ENCODE peak calls at places on chromosomes 2 and 18, in seven cellular contexts. V, D, U, F, S, C and Y are unnamed samples.

GRCh38 chr18:62409821-62410220 is 84.7 kb downstream of the TNFRSF11A start:
- DNase-seq in C (no peak), S (no peak), D (no peak), F (no peak), U (no peak), V (no peak), Y (no peak)

GRCh38 chr2:11553661-11554429 is 20.0 kb downstream of the GREB1 start:
- DNase-seq in S (peak), D (no peak), C (no peak), F (no peak), U (no peak), V (peak), Y (peak)

GRCh38 chr2:10240911-10241610 is 61.6 kb upstream of the HPCAL1 start:
- DNase-seq in V (no peak), D (peak), U (no peak), C (peak), F (no peak), S (no peak), Y (no peak)

GRCh38 chr2:45170976-45171514 is 161.8 kb upstream of the SIX2 start:
- DNase-seq in C (no peak), S (no peak), U (no peak), V (peak), F (peak), D (no peak), Y (no peak)

GRCh38 chr2:206480620-206481019 is 37.3 kb downstream of the ADAM23 start:
- DNase-seq in C (no peak), D (no peak), U (no peak), V (no peak), S (no peak), F (no peak), Y (no peak)

GRCh38 chr2:79936715-79937114 is 367.8 kb downstream of the LRRTM1 start:
- DNase-seq in D (no peak), F (no peak), U (no peak), V (no peak), C (no peak), S (no peak), Y (no peak)

GRCh38 chr2:152228215-152228614 is 52.7 kb upstream of the STAM2 start:
- DNase-seq in S (peak), C (no peak), V (no peak), U (no peak), D (no peak), F (no peak), Y (no peak)

GRCh38 chr18:74496508-74497307 is 545 bp downstream of the CNDP2 start:
- DNase-seq in D (peak), V (peak), F (peak), U (peak), C (peak), S (peak), Y (peak)

GRCh38 chr2:161982548-161982947 is 91.5 kb downstream of the DPP4 start:
- DNase-seq in F (no peak), D (no peak), S (no peak), U (no peak), V (no peak), C (no peak), Y (no peak)

GRCh38 chr2:152511981-152512380 is 177.0 kb downstream of the FMNL2 start:
- DNase-seq in V (no peak), C (no peak), D (no peak), F (no peak), S (no peak), U (no peak), Y (no peak)

GRCh38 chr2:100610381-100610831 is 47.6 kb downstream of the PDCL3 start:
- DNase-seq in V (peak), S (peak), D (peak), U (peak), C (peak), F (peak), Y (peak)

GRCh38 chr2:68740184-68740914 is 5.7 kb downstream of the ARHGAP25 start:
- DNase-seq in V (no peak), U (no peak), D (no peak), S (peak), C (no peak), F (no peak), Y (no peak)

GRCh38 chr2:213148572-213149331 is 2.7 kb downstream of the IKZF2 start:
- DNase-seq in U (no peak), F (no peak), S (no peak), V (no peak), D (no peak), C (no peak), Y (no peak)

GRCh38 chr2:213151437-213152064 is at the start of gene IKZF2:
- DNase-seq in V (peak), C (peak), S (peak), F (peak), U (peak), D (peak), Y (peak)

GRCh38 chr2:213149949-213150314 is 1.5 kb downstream of the IKZF2 start:
- DNase-seq in S (no peak), U (no peak), C (no peak), V (peak), F (no peak), D (no peak), Y (no peak)

GRCh38 chr2:213149332-213149875 is 2.0 kb downstream of the IKZF2 start:
- DNase-seq in D (no peak), U (no peak), S (peak), C (no peak), F (no peak), V (no peak), Y (no peak)

DNA sequence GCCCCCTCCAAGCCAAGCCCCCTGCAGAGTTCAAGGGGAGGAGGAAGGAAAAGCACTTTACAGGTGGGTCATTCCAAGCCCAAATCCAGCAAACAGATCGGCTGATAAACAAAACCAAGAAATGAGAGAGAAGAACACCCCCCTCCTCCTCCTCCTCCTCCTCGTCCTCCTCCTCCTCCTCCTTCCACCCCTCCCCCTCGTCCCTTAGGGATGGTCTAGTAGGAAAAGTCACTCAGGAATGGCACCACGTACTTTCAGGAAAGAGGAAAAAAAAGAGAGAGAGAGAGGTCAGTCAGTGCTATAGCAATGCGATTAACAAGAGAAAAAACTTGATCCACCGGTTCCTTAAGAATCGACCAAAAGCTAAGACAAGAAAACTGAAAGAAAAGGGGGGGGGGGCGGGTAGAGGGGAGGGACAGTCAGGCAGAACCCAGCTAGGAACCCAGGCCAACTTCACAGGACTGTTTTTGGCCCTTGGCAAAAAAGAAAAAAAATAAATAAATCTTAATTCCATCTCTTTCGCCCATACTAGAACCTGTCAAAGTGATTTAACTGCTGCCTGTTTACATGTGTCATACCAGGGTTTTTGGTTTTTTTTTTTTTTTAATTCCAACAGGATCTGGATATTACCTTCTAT is 979 bp downstream of the IKZF2 start:
- DNase-seq in V (peak), C (no peak), S (peak), F (peak), U (no peak), D (no peak), Y (peak)
- H3K27ac ChIP-seq in V (peak), C (peak), S (peak), F (peak), U (no peak), D (peak), Y (peak)

DNA sequence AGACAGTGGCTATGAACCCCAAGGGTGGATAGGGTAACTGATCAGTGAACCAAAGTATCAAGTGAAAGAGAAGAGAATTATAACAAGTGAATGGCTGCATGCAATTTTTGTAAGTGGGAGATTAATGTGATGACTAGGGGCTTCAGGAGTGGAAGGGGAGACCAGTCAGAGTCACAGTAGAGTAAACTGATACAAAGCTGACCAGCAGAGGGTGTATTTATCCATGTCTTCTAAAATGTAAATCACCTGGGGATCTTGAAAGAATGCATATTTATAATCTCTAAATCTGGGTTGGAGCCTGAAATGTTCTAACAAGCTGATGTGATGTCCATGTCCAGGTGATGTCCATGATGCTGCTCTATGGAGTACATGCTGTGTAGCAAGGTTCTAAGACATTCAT is 1351.3 kb upstream of the CHAC2 start:
- DNase-seq in U (no peak), S (peak), F (peak), V (peak), D (no peak), C (no peak), Y (peak)
- TF ChIP-seq CTCF in U (no peak), S (no peak), F (no peak), V (peak), D (no peak), C (no peak), Y (peak)

GRCh38 chr2:24832991-24833671 is 39.9 kb downstream of the CENPO start:
- DNase-seq in S (no peak), V (no peak), D (peak), F (no peak), C (no peak), U (no peak), Y (peak)
- H3K27ac ChIP-seq in S (no peak), V (no peak), D (no peak), F (no peak), C (no peak), U (no peak), Y (peak)

DNA sequence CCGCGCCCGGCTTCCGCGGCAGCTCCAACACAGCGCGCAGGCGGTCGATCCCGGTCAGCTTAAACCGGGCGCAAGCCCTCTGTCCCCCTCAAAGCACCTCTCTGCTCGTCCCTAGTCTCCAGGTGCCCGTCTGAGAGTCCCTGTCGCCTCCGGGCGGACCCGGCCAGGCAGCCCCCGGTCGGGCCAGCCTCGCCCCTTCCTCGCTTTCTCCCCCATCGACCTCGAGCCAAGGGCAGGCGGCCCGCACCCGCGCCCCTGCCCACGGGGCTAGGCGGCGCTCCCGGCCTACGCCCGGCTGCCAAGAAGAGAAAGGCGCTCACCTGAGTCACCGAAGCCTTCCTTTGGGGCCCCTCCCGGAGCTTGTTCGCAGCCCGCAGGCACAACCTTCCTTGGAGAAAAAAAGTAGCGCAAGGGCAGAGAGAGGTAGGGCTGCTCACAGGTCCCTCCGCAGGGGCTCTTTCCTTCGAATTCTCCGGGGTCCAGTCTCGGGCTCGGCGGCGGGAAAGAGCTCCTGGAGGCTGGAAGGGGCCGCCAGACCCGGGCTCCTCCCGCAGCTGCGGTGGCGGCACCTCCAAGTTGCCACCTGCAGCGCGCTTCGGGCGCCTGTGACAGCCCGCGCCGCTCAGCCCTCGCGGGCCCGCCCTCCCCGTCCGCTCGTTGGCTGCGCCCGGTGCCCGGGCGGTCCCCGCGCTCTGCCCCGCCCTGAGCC is 86.4 kb upstream of the EPB41L3 start:
- DNase-seq in U (peak), S (peak), V (peak), D (peak), C (peak), F (peak), Y (peak)
- TF ChIP-seq CTCF in U (no peak), S (no peak), V (no peak), D (peak), C (no peak), F (no peak), Y (no peak)

GRCh38 chr2:237236188-237236587 is 150.5 kb downstream of the COPS8 start:
- DNase-seq in U (no peak), S (peak), C (no peak), F (no peak), V (peak), D (no peak), Y (no peak)
- H3K27ac ChIP-seq in U (no peak), S (peak), C (peak), F (no peak), V (peak), D (no peak), Y (no peak)

GRCh38 chr2:50872543-50872942 is 159.4 kb downstream of the NRXN1 start:
- DNase-seq in F (no peak), C (no peak), U (no peak), D (no peak), V (peak), S (no peak), Y (peak)
- TF ChIP-seq CTCF in F (no peak), C (no peak), U (no peak), D (no peak), V (no peak), S (no peak), Y (peak)

GRCh38 chr18:79520473-79521390 is 125.0 kb downstream of the NFATC1 start:
- DNase-seq in C (no peak), S (no peak), U (no peak), V (no peak), D (no peak), F (no peak), Y (no peak)
- H3K27ac ChIP-seq in C (no peak), S (no peak), U (peak), V (no peak), D (no peak), F (no peak), Y (no peak)

GRCh38 chr18:25351773-25352628 is at the start of gene ZNF521:
- DNase-seq in U (peak), F (peak), D (peak), S (peak), C (peak), V (peak), Y (peak)
- TF ChIP-seq CTCF in U (peak), F (peak), D (peak), S (peak), C (no peak), V (peak), Y (peak)

GRCh38 chr2:70626254-70626990 is 72.8 kb upstream of the TGFA start:
- DNase-seq in U (peak), C (no peak), V (no peak), F (peak), D (no peak), S (no peak), Y (peak)
- H3K27ac ChIP-seq in U (no peak), C (no peak), V (no peak), F (no peak), D (no peak), S (no peak), Y (no peak)

DNA sequence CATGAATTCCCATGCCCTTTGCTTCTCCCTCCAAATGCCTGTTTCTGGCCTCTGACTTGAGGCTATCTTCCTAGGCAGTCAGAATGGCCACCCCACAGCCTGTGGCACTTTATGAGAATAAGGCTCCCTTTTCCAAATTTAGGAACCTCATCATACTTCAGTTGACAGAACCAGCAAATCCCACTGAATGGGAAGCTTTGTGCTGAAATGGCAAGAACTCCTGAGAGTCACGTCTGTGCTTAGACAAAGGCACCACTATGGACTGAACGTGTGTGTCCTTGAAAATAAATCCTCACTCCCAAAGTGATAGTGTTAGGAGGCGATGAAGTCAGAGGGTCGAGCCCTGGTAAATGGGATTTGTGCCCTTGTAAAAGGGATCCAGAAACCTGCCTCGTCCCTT is 559.9 kb upstream of the SOX11 start:
- DNase-seq in V (no peak), U (no peak), C (no peak), F (no peak), D (no peak), S (no peak), Y (no peak)
- TF ChIP-seq CTCF in V (no peak), U (no peak), C (no peak), F (no peak), D (no peak), S (no peak), Y (no peak)